ENCODE peak calls at places on chromosomes 13 and 19, in ten cellular contexts. R is HEK293T; T is esophagus squamous epithelium; O is choroid plexus epithelial cell; W is ELR; D is mesendoderm; I is activated naive CD4-positive, alpha-beta T cell treated with anti-CD3 and anti-CD28 coated beads, Interleukin-2, amount 50 U/mL, for 16 hours; X is uterus; L is PC-9; Q is A673. N is an unnamed sample.

GRCh38 chr13:42526276-42526675 is 47.7 kb upstream of the TNFSF11 start:
- DNase-seq in R (no peak), L (no peak), T (no peak), W (no peak), I (no peak), Q (no peak), D (no peak), X (no peak), O (no peak), N (no peak)

GRCh38 chr13:46983881-46984280 is 87.0 kb upstream of the HTR2A start:
- DNase-seq in R (no peak), L (peak), D (no peak), Q (no peak), X (no peak), I (no peak), W (peak), O (peak), T (no peak), N (no peak)

GRCh38 chr13:61777902-61778301 is 362.3 kb upstream of the PCDH20 start:
- DNase-seq in X (no peak), Q (peak), R (no peak), O (peak), W (no peak), T (no peak), L (no peak), D (no peak), I (no peak), N (no peak)

GRCh38 chr19:858868-859843 is at the start of gene CFD:
- DNase-seq in X (no peak), T (no peak), Q (no peak), W (no peak), L (peak), O (no peak), R (no peak), D (no peak), I (no peak), N (peak)

GRCh38 chr13:110746443-110746842 is 32.9 kb downstream of the ING1 start:
- DNase-seq in L (no peak), T (no peak), W (no peak), X (no peak), O (peak), I (no peak), Q (no peak), R (no peak), D (no peak), N (no peak)

GRCh38 chr19:55483681-55484361 is 1.2 kb upstream of the NAT14 start:
- DNase-seq in T (no peak), X (no peak), L (no peak), W (no peak), O (no peak), D (peak), R (no peak), I (no peak), Q (no peak), N (no peak)

GRCh38 chr19:38392707-38393308 is 4.3 kb downstream of the SPRED3 start:
- DNase-seq in Q (no peak), D (peak), W (peak), T (no peak), L (no peak), X (no peak), O (peak), I (no peak), R (no peak), N (no peak)

GRCh38 chr13:61664821-61665705 is 249.4 kb upstream of the PCDH20 start:
- DNase-seq in D (peak), T (no peak), X (no peak), R (no peak), I (no peak), O (peak), W (peak), Q (no peak), L (peak), N (no peak)

GRCh38 chr13:97344250-97345175 is 89.5 kb upstream of the RAP2A start:
- DNase-seq in W (peak), Q (peak), I (peak), D (peak), O (peak), X (peak), L (peak), T (no peak), R (peak), N (peak)

GRCh38 chr13:33195693-33196464 is 89.7 kb downstream of the STARD13 start:
- DNase-seq in X (no peak), W (no peak), L (no peak), I (no peak), R (no peak), D (no peak), O (no peak), T (no peak), Q (no peak), N (no peak)

GRCh38 chr19:2529473-2529918 is 53.6 kb downstream of the GADD45B start:
- DNase-seq in O (peak), L (peak), T (no peak), W (peak), I (no peak), D (peak), X (no peak), R (no peak), Q (no peak), N (no peak)

GRCh38 chr19:17332677-17333581 is 1.7 kb downstream of the ANO8 start:
- DNase-seq in O (peak), I (peak), Q (peak), T (no peak), X (no peak), L (peak), W (peak), R (peak), D (peak), N (no peak)

GRCh38 chr13:80828759-80829158 is 487.8 kb upstream of the SPRY2 start:
- DNase-seq in D (no peak), I (no peak), L (no peak), X (no peak), T (no peak), W (no peak), R (no peak), O (no peak), Q (no peak), N (no peak)

GRCh38 chr19:5321851-5322681 is 18.5 kb downstream of the PTPRS start:
- DNase-seq in I (no peak), W (peak), O (no peak), R (no peak), T (no peak), D (no peak), X (no peak), Q (peak), L (no peak), N (no peak)

GRCh38 chr19:17197666-17198065 is 17.5 kb upstream of the USE1 start:
- DNase-seq in R (no peak), D (no peak), W (no peak), I (no peak), O (no peak), T (no peak), X (no peak), L (no peak), Q (no peak), N (no peak)

GRCh38 chr13:91270031-91270430 is 77.5 kb upstream of the MIR17HG start:
- DNase-seq in Q (peak), D (peak), O (peak), I (no peak), X (no peak), W (peak), T (no peak), R (no peak), L (no peak), N (no peak)

GRCh38 chr19:1471514-1472107 is 7.4 kb downstream of the C19orf25 start:
- DNase-seq in W (peak), I (peak), O (no peak), T (no peak), D (no peak), L (no peak), R (no peak), Q (peak), X (no peak), N (no peak)

N was measured in heart left ventricle.